ENCODE peak calls at places on chromosomes 12 and 14, in six cellular contexts. One of them, this sample, is unnamed.

GRCh38 chr12:109540526-109541411 is 32.5 kb downstream of the MMAB start:
- DNase-seq in OCI-LY7: no peak
- DNase-seq in mucosa of descending colon: no peak
- DNase-seq in A549: no peak
- DNase-seq in heart right ventricle: no peak
- DNase-seq in ovary: no peak
- DNase-seq in this sample: peak

GRCh38 chr12:131375261-131375971 is 335.5 kb upstream of the SFSWAP start:
- DNase-seq in OCI-LY7: no peak
- DNase-seq in mucosa of descending colon: no peak
- DNase-seq in A549: no peak
- DNase-seq in heart right ventricle: no peak
- DNase-seq in ovary: no peak
- DNase-seq in this sample: no peak

GRCh38 chr14:88323520-88324199 is 591 bp upstream of the KCNK10 start:
- DNase-seq in OCI-LY7: peak
- DNase-seq in mucosa of descending colon: peak
- DNase-seq in A549: no peak
- DNase-seq in heart right ventricle: no peak
- DNase-seq in ovary: no peak
- DNase-seq in this sample: peak

GRCh38 chr14:102187044-102187443 is 47.3 kb downstream of the WDR20 start:
- DNase-seq in OCI-LY7: no peak
- DNase-seq in mucosa of descending colon: no peak
- DNase-seq in A549: peak
- DNase-seq in heart right ventricle: no peak
- DNase-seq in ovary: no peak
- DNase-seq in this sample: no peak

GRCh38 chr14:90383731-90384542 is 12.9 kb upstream of the CALM1 start:
- DNase-seq in OCI-LY7: peak
- DNase-seq in mucosa of descending colon: peak
- DNase-seq in A549: no peak
- DNase-seq in heart right ventricle: peak
- DNase-seq in ovary: peak
- DNase-seq in this sample: peak

GRCh38 chr14:60485600-60486251 is at the start of gene C14orf39:
- DNase-seq in OCI-LY7: no peak
- DNase-seq in mucosa of descending colon: no peak
- DNase-seq in A549: no peak
- DNase-seq in heart right ventricle: no peak
- DNase-seq in ovary: peak
- DNase-seq in this sample: peak

GRCh38 chr12:132275110-132275531 is 54.3 kb downstream of the GALNT9 start:
- DNase-seq in OCI-LY7: no peak
- DNase-seq in mucosa of descending colon: peak
- DNase-seq in A549: peak
- DNase-seq in heart right ventricle: no peak
- DNase-seq in ovary: no peak
- DNase-seq in this sample: peak

GRCh38 chr12:93237235-93237915 is 140.3 kb upstream of the NUDT4 start:
- DNase-seq in OCI-LY7: no peak
- DNase-seq in mucosa of descending colon: no peak
- DNase-seq in A549: no peak
- DNase-seq in heart right ventricle: no peak
- DNase-seq in ovary: no peak
- DNase-seq in this sample: no peak

GRCh38 chr14:68363841-68364711 is 428.8 kb downstream of the ZFP36L1 start:
- DNase-seq in OCI-LY7: no peak
- DNase-seq in mucosa of descending colon: peak
- DNase-seq in A549: peak
- DNase-seq in heart right ventricle: peak
- DNase-seq in ovary: peak
- DNase-seq in this sample: no peak

GRCh38 chr12:71708658-71709057 is 22.8 kb downstream of the TMEM19 start:
- DNase-seq in OCI-LY7: no peak
- DNase-seq in mucosa of descending colon: no peak
- DNase-seq in A549: no peak
- DNase-seq in heart right ventricle: no peak
- DNase-seq in ovary: no peak
- DNase-seq in this sample: no peak

GRCh38 chr14:68674538-68675232 is 118.2 kb downstream of the ZFP36L1 start:
- DNase-seq in OCI-LY7: no peak
- DNase-seq in mucosa of descending colon: no peak
- DNase-seq in A549: no peak
- DNase-seq in heart right ventricle: no peak
- DNase-seq in ovary: no peak
- DNase-seq in this sample: no peak

GRCh38 chr12:40989785-40990184 is 198.3 kb upstream of the PDZRN4 start:
- DNase-seq in OCI-LY7: no peak
- DNase-seq in mucosa of descending colon: no peak
- DNase-seq in A549: no peak
- DNase-seq in heart right ventricle: no peak
- DNase-seq in ovary: no peak
- DNase-seq in this sample: no peak

GRCh38 chr12:59844775-59845174 is 248.9 kb downstream of the SLC16A7 start:
- DNase-seq in OCI-LY7: no peak
- DNase-seq in mucosa of descending colon: no peak
- DNase-seq in A549: no peak
- DNase-seq in heart right ventricle: no peak
- DNase-seq in ovary: no peak
- DNase-seq in this sample: no peak

GRCh38 chr12:71945121-71945520 is 6.5 kb downstream of the TPH2 start:
- DNase-seq in OCI-LY7: no peak
- DNase-seq in mucosa of descending colon: no peak
- DNase-seq in A549: no peak
- DNase-seq in heart right ventricle: no peak
- DNase-seq in ovary: no peak
- DNase-seq in this sample: no peak

GRCh38 chr12:82595946-82596345 is 90.8 kb upstream of the TMTC2 start:
- DNase-seq in OCI-LY7: no peak
- DNase-seq in mucosa of descending colon: no peak
- DNase-seq in A549: no peak
- DNase-seq in heart right ventricle: no peak
- DNase-seq in ovary: no peak
- DNase-seq in this sample: no peak

GRCh38 chr12:42483534-42483857 is 106.0 kb downstream of the PRICKLE1 start:
- DNase-seq in OCI-LY7: no peak
- DNase-seq in mucosa of descending colon: peak
- DNase-seq in A549: no peak
- DNase-seq in heart right ventricle: peak
- DNase-seq in ovary: peak
- DNase-seq in this sample: peak

GRCh38 chr12:104567832-104568490 is 111.2 kb downstream of the CHST11 start:
- DNase-seq in OCI-LY7: no peak
- DNase-seq in mucosa of descending colon: no peak
- DNase-seq in A549: no peak
- DNase-seq in heart right ventricle: no peak
- DNase-seq in ovary: no peak
- DNase-seq in this sample: no peak

GRCh38 chr12:7108042-7108927 is 729 bp downstream of the C1RL start:
- DNase-seq in OCI-LY7: peak
- DNase-seq in mucosa of descending colon: peak
- DNase-seq in A549: peak
- DNase-seq in heart right ventricle: peak
- DNase-seq in ovary: peak
- DNase-seq in this sample: peak

GRCh38 chr14:56199095-56199975 is 81.1 kb downstream of the PELI2 start:
- DNase-seq in OCI-LY7: no peak
- DNase-seq in mucosa of descending colon: no peak
- DNase-seq in A549: peak
- DNase-seq in heart right ventricle: peak
- DNase-seq in ovary: peak
- DNase-seq in this sample: no peak

GRCh38 chr12:117514016-117514415 is 152.6 kb upstream of the NOS1 start:
- DNase-seq in OCI-LY7: no peak
- DNase-seq in mucosa of descending colon: no peak
- DNase-seq in A549: no peak
- DNase-seq in heart right ventricle: peak
- DNase-seq in ovary: no peak
- DNase-seq in this sample: no peak

GRCh38 chr14:55103005-55103640 is 25.9 kb upstream of the LGALS3 start:
- DNase-seq in OCI-LY7: peak
- DNase-seq in mucosa of descending colon: peak
- DNase-seq in A549: peak
- DNase-seq in heart right ventricle: peak
- DNase-seq in ovary: peak
- DNase-seq in this sample: no peak

GRCh38 chr14:55101698-55102097 is 27.4 kb upstream of the LGALS3 start:
- DNase-seq in OCI-LY7: no peak
- DNase-seq in mucosa of descending colon: no peak
- DNase-seq in A549: no peak
- DNase-seq in heart right ventricle: no peak
- DNase-seq in ovary: no peak
- DNase-seq in this sample: no peak

GRCh38 chr14:55104051-55104954 is 24.7 kb upstream of the LGALS3 start:
- DNase-seq in OCI-LY7: peak
- DNase-seq in mucosa of descending colon: no peak
- DNase-seq in A549: peak
- DNase-seq in heart right ventricle: no peak
- DNase-seq in ovary: no peak
- DNase-seq in this sample: no peak

GRCh38 chr14:55099741-55100140 is 29.3 kb upstream of the LGALS3 start:
- DNase-seq in OCI-LY7: no peak
- DNase-seq in mucosa of descending colon: no peak
- DNase-seq in A549: no peak
- DNase-seq in heart right ventricle: no peak
- DNase-seq in ovary: no peak
- DNase-seq in this sample: no peak

DNA sequence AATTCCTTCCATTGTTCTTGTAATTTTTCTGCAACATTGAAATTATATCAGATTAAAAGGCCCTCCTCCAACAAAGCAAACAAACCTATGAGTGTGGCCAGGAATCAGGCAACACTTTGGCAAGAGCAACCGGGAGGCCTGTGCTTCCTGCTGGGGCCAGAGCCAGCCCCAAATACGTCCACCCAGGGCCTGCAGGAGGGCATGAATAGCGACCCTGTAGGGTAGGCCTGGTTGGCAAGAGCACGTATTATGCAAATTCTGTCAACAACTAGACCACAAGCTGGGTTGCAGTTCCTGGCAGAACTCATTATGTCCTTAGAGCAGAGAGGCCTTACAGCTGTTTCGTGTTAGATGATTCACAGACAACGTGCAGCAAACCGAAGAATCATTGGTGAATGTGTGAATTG is 26.9 kb upstream of the LGALS3 start:
- DNase-seq in OCI-LY7: peak
- DNase-seq in mucosa of descending colon: peak
- DNase-seq in A549: peak
- DNase-seq in heart right ventricle: peak
- DNase-seq in ovary: peak
- DNase-seq in this sample: peak
- H3K4me3 ChIP-seq in OCI-LY7: peak
- H3K4me3 ChIP-seq in mucosa of descending colon: no peak
- H3K4me3 ChIP-seq in A549: peak
- H3K4me3 ChIP-seq in heart right ventricle: no peak
- H3K4me3 ChIP-seq in ovary: no peak
- H3K4me3 ChIP-seq in this sample: no peak

GRCh38 chr14:35438910-35439713 is 34.6 kb upstream of the NFKBIA start:
- DNase-seq in OCI-LY7: peak
- DNase-seq in mucosa of descending colon: no peak
- DNase-seq in A549: peak
- DNase-seq in heart right ventricle: no peak
- DNase-seq in ovary: no peak
- DNase-seq in this sample: peak
- TF ChIP-seq CTCF in OCI-LY7: peak
- TF ChIP-seq CTCF in mucosa of descending colon: no peak
- TF ChIP-seq CTCF in A549: peak
- TF ChIP-seq CTCF in heart right ventricle: peak
- TF ChIP-seq CTCF in ovary: no peak
- TF ChIP-seq CTCF in this sample: peak

GRCh38 chr14:72782182-72782508 is 111.8 kb downstream of the DPF3 start:
- DNase-seq in OCI-LY7: no peak
- DNase-seq in mucosa of descending colon: no peak
- DNase-seq in A549: no peak
- DNase-seq in heart right ventricle: no peak
- DNase-seq in ovary: no peak
- DNase-seq in this sample: no peak
- H3K4me3 ChIP-seq in OCI-LY7: no peak
- H3K4me3 ChIP-seq in mucosa of descending colon: no peak
- H3K4me3 ChIP-seq in A549: no peak
- H3K4me3 ChIP-seq in heart right ventricle: no peak
- H3K4me3 ChIP-seq in ovary: no peak
- H3K4me3 ChIP-seq in this sample: no peak

GRCh38 chr14:54564799-54565235 is 2.1 kb upstream of the SAMD4A start:
- DNase-seq in OCI-LY7: no peak
- DNase-seq in mucosa of descending colon: no peak
- DNase-seq in A549: peak
- DNase-seq in heart right ventricle: no peak
- DNase-seq in ovary: no peak
- DNase-seq in this sample: no peak

GRCh38 chr14:54566410-54567223 is at the start of gene SAMD4A:
- DNase-seq in OCI-LY7: peak
- DNase-seq in mucosa of descending colon: peak
- DNase-seq in A549: peak
- DNase-seq in heart right ventricle: peak
- DNase-seq in ovary: peak
- DNase-seq in this sample: peak

GRCh38 chr14:54564071-54564798 is 2.7 kb upstream of the SAMD4A start:
- DNase-seq in OCI-LY7: peak
- DNase-seq in mucosa of descending colon: no peak
- DNase-seq in A549: peak
- DNase-seq in heart right ventricle: no peak
- DNase-seq in ovary: no peak
- DNase-seq in this sample: peak

GRCh38 chr14:54566152-54566409 is 847 bp upstream of the SAMD4A start:
- DNase-seq in OCI-LY7: no peak
- DNase-seq in mucosa of descending colon: no peak
- DNase-seq in A549: no peak
- DNase-seq in heart right ventricle: no peak
- DNase-seq in ovary: no peak
- DNase-seq in this sample: no peak

DNA sequence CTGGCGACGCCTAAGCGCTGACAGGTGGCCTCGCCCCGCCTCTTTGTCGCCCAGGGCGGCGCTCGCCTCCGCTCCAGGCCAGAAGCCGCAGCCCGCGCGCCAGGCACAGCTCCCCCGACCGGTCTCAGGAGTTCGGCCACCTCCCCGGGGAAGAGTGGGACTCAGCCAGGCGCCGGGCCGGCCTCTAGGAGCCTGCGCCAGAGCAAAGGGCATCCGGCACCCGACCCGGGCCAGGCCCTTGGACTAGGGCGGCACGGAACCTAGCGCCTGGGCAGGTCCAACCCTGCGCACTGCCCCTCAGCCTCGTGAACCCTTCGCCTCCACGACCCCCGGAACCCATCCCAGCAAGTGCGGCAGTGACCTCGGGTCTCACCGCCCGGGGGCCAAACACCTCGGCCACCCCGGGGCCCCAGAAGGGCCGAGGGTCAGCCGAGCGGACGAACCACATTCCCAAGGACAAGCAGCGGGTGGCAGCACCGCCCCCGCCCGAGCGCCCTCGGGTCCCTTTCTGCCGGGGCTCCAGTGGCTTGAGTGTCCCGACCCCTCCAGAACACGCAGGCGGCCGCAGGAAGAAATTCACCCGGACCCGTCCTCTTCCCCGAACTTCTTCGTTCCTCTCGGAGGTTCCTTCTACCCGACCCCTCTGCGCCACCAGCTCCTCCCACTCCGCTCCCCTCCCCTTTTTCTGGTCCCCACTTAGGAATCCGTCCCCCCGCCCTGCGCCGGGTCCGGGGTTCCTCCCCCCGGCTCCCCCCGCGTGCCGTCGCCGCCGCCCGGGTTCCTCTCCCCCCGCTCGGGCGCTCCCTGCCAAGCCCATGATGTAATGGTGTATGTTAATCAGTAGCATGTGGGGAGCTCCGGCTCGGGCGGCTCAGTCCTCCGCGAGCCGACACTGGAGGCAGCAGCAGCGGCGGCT is 1.4 kb upstream of the SAMD4A start:
- DNase-seq in OCI-LY7: peak
- DNase-seq in mucosa of descending colon: peak
- DNase-seq in A549: peak
- DNase-seq in heart right ventricle: peak
- DNase-seq in ovary: peak
- DNase-seq in this sample: peak
- TF ChIP-seq CTCF in OCI-LY7: peak
- TF ChIP-seq CTCF in mucosa of descending colon: no peak
- TF ChIP-seq CTCF in A549: no peak
- TF ChIP-seq CTCF in heart right ventricle: peak
- TF ChIP-seq CTCF in ovary: no peak
- TF ChIP-seq CTCF in this sample: peak

This sample was measured in SK-N-SH.